ENCODE peak calls at places on chromosomes 13 and 19, in ten cellular contexts. T is HCT116; N is upper lobe of left lung; H is stimulated activated effector memory CD8-positive, alpha-beta T cell treated with anti-CD3 and anti-CD28 coated beads, Interleukin-12 subunit alpha, Interleukin-12 subunit beta, amount 100 ng/mL, for 72 hours; X is naive thymus-derived CD8-positive, alpha-beta T cell; M is left ventricle myocardium superior; E is left lung; D is foreskin keratinocyte; R is pancreas; B is left cardiac atrium. S is an unnamed sample.

GRCh38 chr19:34500656-34501120 is 19.1 kb downstream of the WTIP start:
- ATAC-seq in T (no peak), N (no peak), H (no peak), X (peak; percentile 13), M (no peak), E (no peak), D (no peak), R (no peak), B (no peak), S (no peak)

GRCh38 chr19:33392341-33393285 is 19.1 kb downstream of the CEBPG start:
- ATAC-seq in T (no peak), N (no peak), H (no peak), X (no peak), M (no peak), E (no peak), D (no peak), R (peak; percentile 40), B (no peak), S (no peak)

GRCh38 chr13:112444001-112444311 is 67.8 kb downstream of the SPACA7 start:
- ATAC-seq in T (peak; percentile 95), N (peak; percentile 76), H (peak; percentile 51), X (no peak), M (peak; percentile 89), E (peak; percentile 97), D (peak; percentile 69), R (peak; percentile 96), B (peak; percentile 81), S (peak; percentile 62)

GRCh38 chr13:22789027-22789593 is 391.7 kb upstream of the SGCG start:
- ATAC-seq in T (peak; percentile 64), N (no peak), H (no peak), X (no peak), M (no peak), E (peak; percentile 86), D (peak; percentile 60), R (no peak), B (peak; percentile 49), S (no peak)

GRCh38 chr19:53388168-53388567 is 6.8 kb upstream of the ZNF765 start:
- ATAC-seq in T (no peak), N (no peak), H (no peak), X (no peak), M (no peak), E (no peak), D (no peak), R (no peak), B (no peak), S (no peak)

GRCh38 chr13:99264053-99264452 is 5.9 kb upstream of the GPR18 start:
- ATAC-seq in T (no peak), N (no peak), H (no peak), X (peak; percentile 52), M (peak; percentile 35), E (no peak), D (no peak), R (no peak), B (no peak), S (no peak)

GRCh38 chr13:76764429-76764828 is 121.8 kb downstream of the KCTD12 start:
- ATAC-seq in T (no peak), N (peak; percentile 93), H (no peak), X (no peak), M (peak; percentile 97), E (peak; percentile 88), D (peak; percentile 53), R (peak; percentile 80), B (peak; percentile 97), S (no peak)

GRCh38 chr13:24887759-24888158 is 123.8 kb downstream of the RNF17 start:
- ATAC-seq in T (no peak), N (no peak), H (no peak), X (no peak), M (no peak), E (no peak), D (no peak), R (no peak), B (no peak), S (no peak)

GRCh38 chr13:23504188-23504587 is 66.0 kb upstream of the TNFRSF19 start:
- ATAC-seq in T (no peak), N (no peak), H (no peak), X (no peak), M (no peak), E (no peak), D (peak; percentile 78), R (no peak), B (no peak), S (no peak)

GRCh38 chr13:98094678-98095266 is 48.1 kb upstream of the FARP1 start:
- ATAC-seq in T (no peak), N (no peak), H (no peak), X (no peak), M (no peak), E (no peak), D (no peak), R (no peak), B (no peak), S (no peak)

GRCh38 chr19:29845576-29846176 is 33.9 kb downstream of the CCNE1 start:
- ATAC-seq in T (peak; percentile 8), N (peak; percentile 4), H (no peak), X (peak; percentile 10), M (no peak), E (peak; percentile 2), D (peak; percentile 1), R (peak; percentile 11), B (peak; percentile 1), S (peak; percentile 15)

GRCh38 chr13:83819156-83819555 is 63.1 kb downstream of the SLITRK1 start:
- ATAC-seq in T (no peak), N (no peak), H (no peak), X (no peak), M (no peak), E (no peak), D (no peak), R (no peak), B (no peak), S (no peak)

GRCh38 chr19:7668842-7669241 is at the start of gene RETN:
- ATAC-seq in T (no peak), N (no peak), H (no peak), X (peak; percentile 20), M (no peak), E (no peak), D (no peak), R (no peak), B (no peak), S (no peak)

GRCh38 chr19:28539759-28540158 is 673.2 kb downstream of the UQCRFS1 start:
- ATAC-seq in T (no peak), N (no peak), H (no peak), X (no peak), M (no peak), E (no peak), D (no peak), R (no peak), B (no peak), S (no peak)

GRCh38 chr19:43780706-43781525 is at the start of gene KCNN4:
- ATAC-seq in T (peak; percentile 59), N (peak; percentile 18), H (peak; percentile 87), X (peak; percentile 49), M (no peak), E (peak; percentile 28), D (peak; percentile 50), R (peak; percentile 13), B (no peak), S (peak; percentile 78)

GRCh38 chr13:110329798-110330461 is 22.8 kb downstream of the COL4A2 start:
- ATAC-seq in T (no peak), N (no peak), H (no peak), X (no peak), M (no peak), E (no peak), D (no peak), R (no peak), B (peak; percentile 28), S (no peak)

GRCh38 chr19:17079710-17080440 is 4.3 kb downstream of the MYO9B start:
- ATAC-seq in T (peak; percentile 59), N (peak; percentile 71), H (peak; percentile 89), X (no peak), M (peak; percentile 59), E (peak; percentile 16), D (peak; percentile 87), R (peak; percentile 1), B (peak; percentile 74), S (peak; percentile 84)

GRCh38 chr13:69660155-69660554 is 447.5 kb upstream of the ATXN8OS start:
- ATAC-seq in T (no peak), N (no peak), H (no peak), X (no peak), M (no peak), E (no peak), D (no peak), R (no peak), B (no peak), S (no peak)

GRCh38 chr19:36009220-36009619 is 607 bp upstream of the SYNE4 start:
- ATAC-seq in T (peak; percentile 67), N (peak; percentile 81), H (peak; percentile 36), X (peak; percentile 18), M (peak; percentile 64), E (peak; percentile 73), D (peak; percentile 25), R (peak; percentile 64), B (peak; percentile 73), S (peak; percentile 25)

GRCh38 chr13:48642061-48642460 is 11.7 kb upstream of the CYSLTR2 start:
- ATAC-seq in T (no peak), N (no peak), H (no peak), X (no peak), M (no peak), E (no peak), D (no peak), R (no peak), B (no peak), S (no peak)

GRCh38 chr13:26819067-26819466 is 58.5 kb upstream of the GPR12 start:
- ATAC-seq in T (no peak), N (no peak), H (no peak), X (no peak), M (peak; percentile 87), E (no peak), D (no peak), R (no peak), B (peak; percentile 63), S (no peak)

GRCh38 chr13:50375792-50376191 is 360.5 kb downstream of the KCNRG start:
- ATAC-seq in T (no peak), N (no peak), H (no peak), X (no peak), M (no peak), E (no peak), D (no peak), R (no peak), B (no peak), S (no peak)

GRCh38 chr13:92317066-92317465 is 909.5 kb upstream of the GPC6 start:
- ATAC-seq in T (no peak), N (no peak), H (no peak), X (no peak), M (no peak), E (no peak), D (no peak), R (no peak), B (peak; percentile 31), S (no peak)

GRCh38 chr19:3186377-3186688 is 603 bp downstream of the NCLN start:
- ATAC-seq in T (no peak), N (no peak), H (no peak), X (no peak), M (no peak), E (no peak), D (no peak), R (no peak), B (no peak), S (no peak)

GRCh38 chr13:94559201-94559795 is 36.7 kb downstream of the TGDS start:
- ATAC-seq in T (no peak), N (no peak), H (no peak), X (peak; percentile 88), M (no peak), E (no peak), D (no peak), R (no peak), B (no peak), S (peak; percentile 7)

S was measured in activated T-helper 17 cell treated with anti-CD3 and anti-CD28 coated beads, Interleukin-2, amount 50 U/mL, for 72 hours.